ENCODE peak calls at places on chromosomes 7 and 10, in eight cellular contexts. W is Calu3; M is AG04450; J is GM23248; R is WERI-Rb-1; P is fibroblast of the aortic adventitia; D is naive thymus-derived CD8-positive, alpha-beta T cell; G is activated CD4-positive, alpha-beta memory T cell treated with anti-CD3 and anti-CD28 coated beads for 36 hours. X is an unnamed sample.

GRCh38 chr7:80711521-80711920 is 73.1 kb downstream of the CD36 start:
- DNase-seq in W (no peak), M (no peak), J (peak), R (no peak), P (peak), D (no peak), G (no peak), X (peak)

GRCh38 chr7:44914992-44915607 is 29.8 kb upstream of the PURB start:
- DNase-seq in W (no peak), M (no peak), J (no peak), R (no peak), P (no peak), D (peak), G (peak), X (peak)

GRCh38 chr7:56175086-56175760 is 59.0 kb upstream of the NUPR2 start:
- DNase-seq in W (no peak), M (no peak), J (peak), R (no peak), P (no peak), D (no peak), G (no peak), X (peak)

GRCh38 chr10:122504551-122504950 is 43.2 kb downstream of the HTRA1 start:
- DNase-seq in W (peak), M (peak), J (peak), R (no peak), P (peak), D (no peak), G (no peak), X (peak)

GRCh38 chr10:21336476-21337170 is 188.9 kb downstream of the SKIDA1 start:
- DNase-seq in W (peak), M (peak), J (peak), R (no peak), P (peak), D (no peak), G (peak), X (peak)

GRCh38 chr10:94232711-94233383 is 129.9 kb downstream of the NOC3L start:
- DNase-seq in W (no peak), M (no peak), J (no peak), R (no peak), P (no peak), D (no peak), G (no peak), X (no peak)

GRCh38 chr10:97599272-97599619 is 9.7 kb downstream of the C10orf62 start:
- DNase-seq in W (no peak), M (no peak), J (no peak), R (no peak), P (no peak), D (no peak), G (no peak), X (no peak)

GRCh38 chr7:5143935-5144903 is 45.8 kb upstream of the WIPI2 start:
- DNase-seq in W (peak), M (no peak), J (peak), R (no peak), P (peak), D (peak), G (peak), X (peak)

GRCh38 chr10:31697271-31698168 is 231.1 kb downstream of the ARHGAP12 start:
- DNase-seq in W (no peak), M (peak), J (peak), R (no peak), P (peak), D (no peak), G (no peak), X (peak)